ENCODE peak calls at places on chromosomes 1 and 21, in nine cellular contexts. One of them, this sample, is unnamed.

GRCh38 chr1:171636141-171636540 is 14.1 kb downstream of the MYOCOS start:
- DNase-seq in fibroblast of lung: no peak
- DNase-seq in mucosa of descending colon: no peak
- DNase-seq in mammary epithelial cell: no peak
- DNase-seq in astrocyte: no peak
- DNase-seq in mesothelial cell of epicardium: no peak
- DNase-seq in ovary: no peak
- DNase-seq in stomach: no peak
- DNase-seq in GM20000: no peak
- DNase-seq in this sample: no peak

GRCh38 chr1:233391338-233391737 is 63.8 kb downstream of the MAP3K21 start:
- DNase-seq in fibroblast of lung: no peak
- DNase-seq in mucosa of descending colon: no peak
- DNase-seq in mammary epithelial cell: no peak
- DNase-seq in astrocyte: no peak
- DNase-seq in mesothelial cell of epicardium: no peak
- DNase-seq in ovary: no peak
- DNase-seq in stomach: no peak
- DNase-seq in GM20000: no peak
- DNase-seq in this sample: no peak

GRCh38 chr1:112714313-112715263 is 544 bp downstream of the PPM1J start:
- DNase-seq in fibroblast of lung: no peak
- DNase-seq in mucosa of descending colon: peak; percentile 56
- DNase-seq in mammary epithelial cell: no peak
- DNase-seq in astrocyte: no peak
- DNase-seq in mesothelial cell of epicardium: no peak
- DNase-seq in ovary: peak; percentile 68
- DNase-seq in stomach: peak; percentile 32
- DNase-seq in GM20000: peak; percentile 37
- DNase-seq in this sample: no peak

GRCh38 chr1:40785446-40785845 is 1.9 kb downstream of the KCNQ4 start:
- DNase-seq in fibroblast of lung: no peak
- DNase-seq in mucosa of descending colon: no peak
- DNase-seq in mammary epithelial cell: no peak
- DNase-seq in astrocyte: no peak
- DNase-seq in mesothelial cell of epicardium: no peak
- DNase-seq in ovary: no peak
- DNase-seq in stomach: no peak
- DNase-seq in GM20000: no peak
- DNase-seq in this sample: no peak

GRCh38 chr1:232428781-232429530 is 201.0 kb downstream of the SIPA1L2 start:
- DNase-seq in fibroblast of lung: peak; percentile 32
- DNase-seq in mucosa of descending colon: no peak
- DNase-seq in mammary epithelial cell: no peak
- DNase-seq in astrocyte: peak; percentile 79
- DNase-seq in mesothelial cell of epicardium: no peak
- DNase-seq in ovary: no peak
- DNase-seq in stomach: no peak
- DNase-seq in GM20000: no peak
- DNase-seq in this sample: no peak

GRCh38 chr1:205256956-205257615 is 29.3 kb downstream of the TMCC2 start:
- DNase-seq in fibroblast of lung: no peak
- DNase-seq in mucosa of descending colon: no peak
- DNase-seq in mammary epithelial cell: no peak
- DNase-seq in astrocyte: no peak
- DNase-seq in mesothelial cell of epicardium: no peak
- DNase-seq in ovary: no peak
- DNase-seq in stomach: no peak
- DNase-seq in GM20000: no peak
- DNase-seq in this sample: peak; percentile 95

GRCh38 chr1:153670257-153670858 is 435 bp downstream of the ILF2 start:
- DNase-seq in fibroblast of lung: no peak
- DNase-seq in mucosa of descending colon: no peak
- DNase-seq in mammary epithelial cell: no peak
- DNase-seq in astrocyte: no peak
- DNase-seq in mesothelial cell of epicardium: no peak
- DNase-seq in ovary: no peak
- DNase-seq in stomach: no peak
- DNase-seq in GM20000: no peak
- DNase-seq in this sample: no peak

GRCh38 chr1:222243902-222244301 is 304.0 kb downstream of the HHIPL2 start:
- DNase-seq in fibroblast of lung: no peak
- DNase-seq in mucosa of descending colon: no peak
- DNase-seq in mammary epithelial cell: peak; percentile 90
- DNase-seq in astrocyte: peak; percentile 20
- DNase-seq in mesothelial cell of epicardium: no peak
- DNase-seq in ovary: no peak
- DNase-seq in stomach: no peak
- DNase-seq in GM20000: no peak
- DNase-seq in this sample: no peak

GRCh38 chr1:232991238-232991637 is 40.8 kb downstream of the NTPCR start:
- DNase-seq in fibroblast of lung: no peak
- DNase-seq in mucosa of descending colon: no peak
- DNase-seq in mammary epithelial cell: no peak
- DNase-seq in astrocyte: no peak
- DNase-seq in mesothelial cell of epicardium: no peak
- DNase-seq in ovary: no peak
- DNase-seq in stomach: no peak
- DNase-seq in GM20000: no peak
- DNase-seq in this sample: no peak

GRCh38 chr1:117818456-117818855 is 111.0 kb downstream of the GDAP2 start:
- DNase-seq in fibroblast of lung: peak; percentile 61
- DNase-seq in mucosa of descending colon: no peak
- DNase-seq in mammary epithelial cell: no peak
- DNase-seq in astrocyte: no peak
- DNase-seq in mesothelial cell of epicardium: no peak
- DNase-seq in ovary: no peak
- DNase-seq in stomach: no peak
- DNase-seq in GM20000: no peak
- DNase-seq in this sample: no peak

GRCh38 chr1:158285756-158286241 is 3.9 kb upstream of the CD1C start:
- DNase-seq in fibroblast of lung: no peak
- DNase-seq in mucosa of descending colon: no peak
- DNase-seq in mammary epithelial cell: peak; percentile 5
- DNase-seq in astrocyte: no peak
- DNase-seq in mesothelial cell of epicardium: no peak
- DNase-seq in ovary: no peak
- DNase-seq in stomach: peak; percentile 32
- DNase-seq in GM20000: peak; percentile 53
- DNase-seq in this sample: no peak

GRCh38 chr1:11144563-11145256 is 44.4 kb upstream of the ANGPTL7 start:
- DNase-seq in fibroblast of lung: no peak
- DNase-seq in mucosa of descending colon: no peak
- DNase-seq in mammary epithelial cell: peak; percentile 63
- DNase-seq in astrocyte: no peak
- DNase-seq in mesothelial cell of epicardium: no peak
- DNase-seq in ovary: no peak
- DNase-seq in stomach: no peak
- DNase-seq in GM20000: no peak
- DNase-seq in this sample: no peak

GRCh38 chr1:160862151-160863061 is at the start of gene CD244:
- DNase-seq in fibroblast of lung: no peak
- DNase-seq in mucosa of descending colon: peak; percentile 52
- DNase-seq in mammary epithelial cell: peak; percentile 25
- DNase-seq in astrocyte: no peak
- DNase-seq in mesothelial cell of epicardium: no peak
- DNase-seq in ovary: no peak
- DNase-seq in stomach: peak; percentile 38
- DNase-seq in GM20000: peak; percentile 74
- DNase-seq in this sample: no peak

GRCh38 chr1:223717695-223718363 is 5.5 kb downstream of the CAPN2 start:
- DNase-seq in fibroblast of lung: no peak
- DNase-seq in mucosa of descending colon: no peak
- DNase-seq in mammary epithelial cell: no peak
- DNase-seq in astrocyte: no peak
- DNase-seq in mesothelial cell of epicardium: no peak
- DNase-seq in ovary: no peak
- DNase-seq in stomach: no peak
- DNase-seq in GM20000: no peak
- DNase-seq in this sample: no peak

GRCh38 chr1:6491480-6491962 is at the start of gene PLEKHG5:
- DNase-seq in fibroblast of lung: peak; percentile 33
- DNase-seq in mucosa of descending colon: no peak
- DNase-seq in mammary epithelial cell: peak; percentile 98
- DNase-seq in astrocyte: peak; percentile 87
- DNase-seq in mesothelial cell of epicardium: no peak
- DNase-seq in ovary: no peak
- DNase-seq in stomach: no peak
- DNase-seq in GM20000: no peak
- DNase-seq in this sample: no peak

GRCh38 chr21:37452222-37452621 is 85.6 kb downstream of the DYRK1A start:
- DNase-seq in fibroblast of lung: peak; percentile 83
- DNase-seq in mucosa of descending colon: no peak
- DNase-seq in mammary epithelial cell: peak; percentile 24
- DNase-seq in astrocyte: peak; percentile 92
- DNase-seq in mesothelial cell of epicardium: no peak
- DNase-seq in ovary: no peak
- DNase-seq in stomach: no peak
- DNase-seq in GM20000: no peak
- DNase-seq in this sample: no peak

GRCh38 chr1:213054142-213054541 is 3.1 kb downstream of the RPS6KC1 start:
- DNase-seq in fibroblast of lung: no peak
- DNase-seq in mucosa of descending colon: no peak
- DNase-seq in mammary epithelial cell: no peak
- DNase-seq in astrocyte: no peak
- DNase-seq in mesothelial cell of epicardium: no peak
- DNase-seq in ovary: no peak
- DNase-seq in stomach: no peak
- DNase-seq in GM20000: no peak
- DNase-seq in this sample: no peak

GRCh38 chr21:33207471-33208149 is 22.1 kb upstream of the IFNAR2 start:
- DNase-seq in fibroblast of lung: no peak
- DNase-seq in mucosa of descending colon: no peak
- DNase-seq in mammary epithelial cell: no peak
- DNase-seq in astrocyte: no peak
- DNase-seq in mesothelial cell of epicardium: no peak
- DNase-seq in ovary: no peak
- DNase-seq in stomach: no peak
- DNase-seq in GM20000: no peak
- DNase-seq in this sample: no peak

GRCh38 chr1:175317309-175317708 is 124.7 kb upstream of the KIAA0040 start:
- DNase-seq in fibroblast of lung: peak; percentile 3
- DNase-seq in mucosa of descending colon: no peak
- DNase-seq in mammary epithelial cell: no peak
- DNase-seq in astrocyte: no peak
- DNase-seq in mesothelial cell of epicardium: no peak
- DNase-seq in ovary: no peak
- DNase-seq in stomach: no peak
- DNase-seq in GM20000: no peak
- DNase-seq in this sample: no peak
- TF ChIP-seq CTCF in fibroblast of lung: peak; percentile 20
- TF ChIP-seq CTCF in mucosa of descending colon: no peak
- TF ChIP-seq CTCF in mammary epithelial cell: peak; percentile 40
- TF ChIP-seq CTCF in astrocyte: peak; percentile 35
- TF ChIP-seq CTCF in mesothelial cell of epicardium: peak; percentile 67
- TF ChIP-seq CTCF in ovary: no peak
- TF ChIP-seq CTCF in stomach: no peak
- TF ChIP-seq CTCF in GM20000: peak; percentile 53
- TF ChIP-seq CTCF in this sample: peak; percentile 39

DNA sequence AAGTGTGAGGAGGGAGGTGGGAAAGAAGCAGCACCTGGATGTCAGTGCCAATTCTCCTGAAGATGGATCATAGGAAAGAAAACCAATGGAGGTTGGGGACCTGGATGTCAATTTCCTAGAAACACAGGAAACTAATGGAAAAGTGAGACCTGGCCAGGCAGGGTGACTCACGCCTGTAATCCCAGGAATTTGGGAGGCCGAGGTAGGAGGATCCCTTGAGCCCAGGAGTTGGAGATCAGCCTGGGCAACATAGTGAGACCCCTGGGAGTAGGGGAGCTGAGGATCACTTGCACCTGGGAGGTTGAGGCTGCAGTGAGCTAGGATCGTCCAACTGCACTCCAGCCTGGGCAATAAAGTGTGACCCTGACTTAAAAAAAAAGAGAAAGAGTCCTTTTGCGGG is 21.4 kb upstream of the SLC9A1 start:
- DNase-seq in fibroblast of lung: no peak
- DNase-seq in mucosa of descending colon: no peak
- DNase-seq in mammary epithelial cell: no peak
- DNase-seq in astrocyte: no peak
- DNase-seq in mesothelial cell of epicardium: no peak
- DNase-seq in ovary: no peak
- DNase-seq in stomach: no peak
- DNase-seq in GM20000: no peak
- DNase-seq in this sample: no peak
- TF ChIP-seq CTCF in fibroblast of lung: no peak
- TF ChIP-seq CTCF in mucosa of descending colon: no peak
- TF ChIP-seq CTCF in mammary epithelial cell: no peak
- TF ChIP-seq CTCF in astrocyte: no peak
- TF ChIP-seq CTCF in mesothelial cell of epicardium: no peak
- TF ChIP-seq CTCF in ovary: no peak
- TF ChIP-seq CTCF in stomach: no peak
- TF ChIP-seq CTCF in GM20000: no peak
- TF ChIP-seq CTCF in this sample: no peak

DNA sequence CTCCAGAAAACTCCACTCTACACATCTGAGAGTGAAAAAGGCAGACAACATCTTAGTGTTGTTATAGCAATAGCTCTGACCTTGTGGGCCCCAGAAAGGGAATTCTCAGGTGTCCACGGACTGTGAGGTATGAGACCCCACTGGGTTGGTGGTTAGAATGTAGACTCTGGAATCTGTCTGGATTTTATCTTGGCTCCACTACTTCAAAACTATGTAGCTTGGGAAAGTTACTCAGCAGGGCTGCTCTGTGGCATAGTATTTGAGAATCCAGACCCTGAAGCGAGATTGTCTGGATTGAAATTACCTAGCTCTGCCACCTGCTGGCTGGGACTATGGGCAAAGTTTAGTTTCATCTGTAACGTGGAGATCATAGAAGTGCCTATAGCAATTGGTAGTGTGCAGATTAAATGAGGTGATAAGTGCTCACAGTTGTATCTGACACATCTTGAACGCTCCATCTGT is 25.8 kb downstream of the PRDM2 start:
- DNase-seq in fibroblast of lung: no peak
- DNase-seq in mucosa of descending colon: peak; percentile 49
- DNase-seq in mammary epithelial cell: peak; percentile 34
- DNase-seq in astrocyte: peak; percentile 79
- DNase-seq in mesothelial cell of epicardium: no peak
- DNase-seq in ovary: no peak
- DNase-seq in stomach: peak; percentile 40
- DNase-seq in GM20000: peak; percentile 31
- DNase-seq in this sample: no peak
- TF ChIP-seq CTCF in fibroblast of lung: peak; percentile 40
- TF ChIP-seq CTCF in mucosa of descending colon: peak; percentile 11
- TF ChIP-seq CTCF in mammary epithelial cell: peak; percentile 75
- TF ChIP-seq CTCF in astrocyte: peak; percentile 43
- TF ChIP-seq CTCF in mesothelial cell of epicardium: peak; percentile 39
- TF ChIP-seq CTCF in ovary: peak; percentile 19
- TF ChIP-seq CTCF in stomach: peak; percentile 25
- TF ChIP-seq CTCF in GM20000: peak; percentile 47
- TF ChIP-seq CTCF in this sample: peak; percentile 31

DNA sequence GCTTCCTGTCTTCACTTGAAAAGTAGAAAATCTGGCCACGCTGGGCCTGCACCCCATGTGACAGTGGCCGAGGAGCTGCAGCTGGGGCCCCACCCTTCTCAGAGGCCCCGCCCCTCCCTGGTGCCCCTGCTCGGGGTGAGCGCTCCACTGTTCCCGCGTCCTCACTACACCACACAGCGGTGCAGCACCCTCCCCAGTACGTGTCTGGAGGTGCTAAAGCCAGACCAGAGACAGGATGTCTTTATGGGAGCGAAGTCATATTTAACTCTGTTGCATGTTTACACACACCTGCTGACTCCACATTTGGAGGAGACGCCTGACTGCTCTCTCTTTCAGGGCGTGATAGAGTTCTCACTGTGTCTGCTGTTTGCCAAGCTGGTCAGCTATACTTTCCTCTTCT is 48.1 kb downstream of the SLC37A1 start:
- DNase-seq in fibroblast of lung: no peak
- DNase-seq in mucosa of descending colon: peak; percentile 79
- DNase-seq in mammary epithelial cell: no peak
- DNase-seq in astrocyte: no peak
- DNase-seq in mesothelial cell of epicardium: no peak
- DNase-seq in ovary: no peak
- DNase-seq in stomach: no peak
- DNase-seq in GM20000: peak; percentile 60
- DNase-seq in this sample: no peak
- TF ChIP-seq CTCF in fibroblast of lung: no peak
- TF ChIP-seq CTCF in mucosa of descending colon: no peak
- TF ChIP-seq CTCF in mammary epithelial cell: no peak
- TF ChIP-seq CTCF in astrocyte: no peak
- TF ChIP-seq CTCF in mesothelial cell of epicardium: no peak
- TF ChIP-seq CTCF in ovary: no peak
- TF ChIP-seq CTCF in stomach: no peak
- TF ChIP-seq CTCF in GM20000: no peak
- TF ChIP-seq CTCF in this sample: no peak

This sample was measured in D721Med.